ENCODE peak calls at places on chromosomes 5 and 9, in seven cellular contexts. S, K, P, Q, R, J and T are unnamed samples.

GRCh38 chr5:178651046-178651810 is 24.4 kb upstream of the CLK4 start:
- DNase-seq in S (no peak), K (no peak), P (no peak), Q (no peak), R (no peak), J (no peak), T (no peak)

GRCh38 chr5:94469889-94470288 is 148.5 kb downstream of the KIAA0825 start:
- DNase-seq in S (no peak), K (no peak), P (no peak), Q (no peak), R (no peak), J (no peak), T (no peak)

GRCh38 chr9:94904806-94905205 is 178.3 kb downstream of the AOPEP start:
- DNase-seq in S (no peak), K (no peak), P (no peak), Q (no peak), R (no peak), J (no peak), T (no peak)

GRCh38 chr5:76703707-76704106 is 12.2 kb upstream of the F2R start:
- DNase-seq in S (no peak), K (no peak), P (no peak), Q (no peak), R (no peak), J (no peak), T (no peak)

GRCh38 chr5:114310666-114311065 is 51.2 kb upstream of the KCNN2 start:
- DNase-seq in S (no peak), K (no peak), P (no peak), Q (no peak), R (no peak), J (no peak), T (no peak)

GRCh38 chr9:27344776-27345175 is 47.8 kb upstream of the EQTN start:
- DNase-seq in S (no peak), K (no peak), P (no peak), Q (no peak), R (no peak), J (no peak), T (no peak)

GRCh38 chr9:21923694-21924093 is 70.5 kb downstream of the CDKN2A start:
- DNase-seq in S (no peak), K (no peak), P (no peak), Q (no peak), R (no peak), J (no peak), T (no peak)

GRCh38 chr9:33448159-33448511 is 742 bp upstream of the AQP3 start:
- DNase-seq in S (no peak), K (no peak), P (no peak), Q (no peak), R (no peak), J (no peak), T (no peak)

GRCh38 chr5:28947865-28948264 is 1909.5 kb upstream of the CDH9 start:
- DNase-seq in S (no peak), K (no peak), P (no peak), Q (no peak), R (no peak), J (no peak), T (no peak)

GRCh38 chr5:132758406-132758805 is 11.2 kb downstream of the CCNI2 start:
- DNase-seq in S (peak), K (no peak), P (no peak), Q (no peak), R (no peak), J (no peak), T (no peak)

GRCh38 chr9:93634311-93635185 is 58.2 kb downstream of the PHF2 start:
- DNase-seq in S (no peak), K (peak), P (no peak), Q (no peak), R (no peak), J (no peak), T (no peak)

GRCh38 chr5:137646761-137647160 is 89.1 kb downstream of the KLHL3 start:
- DNase-seq in S (no peak), K (no peak), P (no peak), Q (no peak), R (no peak), J (no peak), T (no peak)

GRCh38 chr9:121640486-121641227 is 10.8 kb upstream of the DAB2IP start:
- DNase-seq in S (no peak), K (peak), P (no peak), Q (no peak), R (no peak), J (no peak), T (no peak)

GRCh38 chr5:44774279-44774880 is 34.4 kb upstream of the MRPS30 start:
- DNase-seq in S (no peak), K (no peak), P (peak), Q (no peak), R (peak), J (peak), T (no peak)

GRCh38 chr5:98339141-98339848 is 434.2 kb upstream of the RGMB start:
- DNase-seq in S (no peak), K (peak), P (no peak), Q (no peak), R (no peak), J (no peak), T (no peak)

GRCh38 chr9:101738566-101739183 is at the start of gene GRIN3A:
- DNase-seq in S (no peak), K (no peak), P (no peak), Q (no peak), R (peak), J (peak), T (no peak)